ENCODE peak calls at places on chromosomes 6 and 20, in four cellular contexts. One of them, this sample, is unnamed.

GRCh38 chr6:117547688-117548621 is 54.4 kb downstream of the GOPC start:
- DNase-seq in GF-D8: no peak
- DNase-seq in activated naive CD4-positive, alpha-beta T cell treated with Interleukin-2 at 50 U/mL for 16 hours: peak
- DNase-seq in upper lobe of right lung: peak
- DNase-seq in this sample: no peak

GRCh38 chr6:132524639-132525038 is 11.7 kb upstream of the STX7 start:
- DNase-seq in activated naive CD4-positive, alpha-beta T cell treated with Interleukin-2 at 50 U/mL for 16 hours: no peak
- DNase-seq in upper lobe of right lung: no peak
- DNase-seq in GF-D8: no peak
- DNase-seq in this sample: no peak

GRCh38 chr6:143657809-143658208 is 20.0 kb upstream of the PHACTR2 start:
- DNase-seq in GF-D8: no peak
- DNase-seq in upper lobe of right lung: no peak
- DNase-seq in activated naive CD4-positive, alpha-beta T cell treated with Interleukin-2 at 50 U/mL for 16 hours: no peak
- DNase-seq in this sample: no peak

GRCh38 chr6:128068110-128068460 is 167.2 kb upstream of the THEMIS start:
- DNase-seq in activated naive CD4-positive, alpha-beta T cell treated with Interleukin-2 at 50 U/mL for 16 hours: no peak
- DNase-seq in upper lobe of right lung: no peak
- DNase-seq in GF-D8: no peak
- DNase-seq in this sample: no peak

GRCh38 chr6:166365221-166365620 is 17.5 kb downstream of the MPC1 start:
- DNase-seq in GF-D8: no peak
- DNase-seq in upper lobe of right lung: no peak
- DNase-seq in activated naive CD4-positive, alpha-beta T cell treated with Interleukin-2 at 50 U/mL for 16 hours: no peak
- DNase-seq in this sample: no peak

GRCh38 chr6:33620158-33620583 is 951 bp upstream of the ITPR3 start:
- DNase-seq in upper lobe of right lung: peak
- DNase-seq in GF-D8: no peak
- DNase-seq in activated naive CD4-positive, alpha-beta T cell treated with Interleukin-2 at 50 U/mL for 16 hours: peak
- DNase-seq in this sample: no peak

GRCh38 chr6:147947521-147947920 is 395.1 kb upstream of the SASH1 start:
- DNase-seq in GF-D8: no peak
- DNase-seq in upper lobe of right lung: no peak
- DNase-seq in activated naive CD4-positive, alpha-beta T cell treated with Interleukin-2 at 50 U/mL for 16 hours: no peak
- DNase-seq in this sample: no peak

GRCh38 chr6:114997813-114998292 is 655.0 kb upstream of the HS3ST5 start:
- DNase-seq in upper lobe of right lung: no peak
- DNase-seq in GF-D8: no peak
- DNase-seq in activated naive CD4-positive, alpha-beta T cell treated with Interleukin-2 at 50 U/mL for 16 hours: no peak
- DNase-seq in this sample: no peak

GRCh38 chr6:84019171-84019570 is 14.4 kb upstream of the MRAP2 start:
- DNase-seq in GF-D8: no peak
- DNase-seq in activated naive CD4-positive, alpha-beta T cell treated with Interleukin-2 at 50 U/mL for 16 hours: no peak
- DNase-seq in upper lobe of right lung: no peak
- DNase-seq in this sample: no peak

GRCh38 chr6:16700202-16700997 is 60.9 kb downstream of the ATXN1 start:
- DNase-seq in activated naive CD4-positive, alpha-beta T cell treated with Interleukin-2 at 50 U/mL for 16 hours: peak
- DNase-seq in upper lobe of right lung: no peak
- DNase-seq in GF-D8: peak
- DNase-seq in this sample: no peak

GRCh38 chr6:157853018-157853805 is 30.2 kb downstream of the SNX9 start:
- DNase-seq in upper lobe of right lung: no peak
- DNase-seq in GF-D8: no peak
- DNase-seq in activated naive CD4-positive, alpha-beta T cell treated with Interleukin-2 at 50 U/mL for 16 hours: no peak
- DNase-seq in this sample: no peak

GRCh38 chr6:80356545-80356944 is 250.1 kb downstream of the BCKDHB start:
- DNase-seq in activated naive CD4-positive, alpha-beta T cell treated with Interleukin-2 at 50 U/mL for 16 hours: no peak
- DNase-seq in upper lobe of right lung: no peak
- DNase-seq in GF-D8: no peak
- DNase-seq in this sample: no peak

GRCh38 chr20:3461191-3461874 is 9.5 kb upstream of the ATRN start:
- DNase-seq in GF-D8: no peak
- DNase-seq in upper lobe of right lung: no peak
- DNase-seq in activated naive CD4-positive, alpha-beta T cell treated with Interleukin-2 at 50 U/mL for 16 hours: no peak
- DNase-seq in this sample: no peak

GRCh38 chr20:59165794-59166709 is 2.4 kb downstream of the ZNF831 start:
- DNase-seq in activated naive CD4-positive, alpha-beta T cell treated with Interleukin-2 at 50 U/mL for 16 hours: peak
- DNase-seq in upper lobe of right lung: no peak
- DNase-seq in GF-D8: no peak
- DNase-seq in this sample: no peak

GRCh38 chr6:40630046-40630445 is 42.9 kb upstream of the LRFN2 start:
- DNase-seq in upper lobe of right lung: no peak
- DNase-seq in activated naive CD4-positive, alpha-beta T cell treated with Interleukin-2 at 50 U/mL for 16 hours: no peak
- DNase-seq in GF-D8: no peak
- DNase-seq in this sample: no peak

GRCh38 chr20:36097331-36097730 is 57.2 kb upstream of the EPB41L1 start:
- DNase-seq in GF-D8: no peak
- DNase-seq in upper lobe of right lung: no peak
- DNase-seq in activated naive CD4-positive, alpha-beta T cell treated with Interleukin-2 at 50 U/mL for 16 hours: no peak
- DNase-seq in this sample: no peak

GRCh38 chr6:161414180-161414579 is 140.3 kb upstream of the AGPAT4 start:
- DNase-seq in upper lobe of right lung: no peak
- DNase-seq in activated naive CD4-positive, alpha-beta T cell treated with Interleukin-2 at 50 U/mL for 16 hours: no peak
- DNase-seq in GF-D8: no peak
- DNase-seq in this sample: no peak

GRCh38 chr6:170160031-170160627 is 130.7 kb downstream of the DLL1 start:
- DNase-seq in GF-D8: no peak
- DNase-seq in upper lobe of right lung: no peak
- DNase-seq in activated naive CD4-positive, alpha-beta T cell treated with Interleukin-2 at 50 U/mL for 16 hours: no peak
- DNase-seq in this sample: no peak

GRCh38 chr20:47586648-47587306 is 85.1 kb downstream of the NCOA3 start:
- DNase-seq in activated naive CD4-positive, alpha-beta T cell treated with Interleukin-2 at 50 U/mL for 16 hours: no peak
- DNase-seq in upper lobe of right lung: no peak
- DNase-seq in GF-D8: no peak
- DNase-seq in this sample: no peak

GRCh38 chr6:134519456-134519855 is 201.5 kb upstream of the SGK1 start:
- DNase-seq in GF-D8: no peak
- DNase-seq in upper lobe of right lung: no peak
- DNase-seq in activated naive CD4-positive, alpha-beta T cell treated with Interleukin-2 at 50 U/mL for 16 hours: peak
- DNase-seq in this sample: no peak